ENCODE peak calls at places on chromosomes 4 and X, in five cellular contexts. U, M, S, A and F are unnamed samples.

GRCh38 chrX:47186096-47186740 is 7.4 kb upstream of the UBA1 start:
- DNase-seq in U (no peak), M (no peak), S (no peak), A (no peak), F (no peak)

GRCh38 chr4:164011791-164012190 is 517.3 kb downstream of the TMA16 start:
- DNase-seq in U (no peak), M (no peak), S (no peak), A (no peak), F (no peak)

GRCh38 chr4:184382189-184382846 is 92.0 kb downstream of the IRF2 start:
- DNase-seq in U (no peak), M (no peak), S (no peak), A (no peak), F (no peak)

GRCh38 chr4:26076000-26076587 is 162.1 kb downstream of the SMIM20 start:
- DNase-seq in U (no peak), M (no peak), S (peak; percentile 77), A (no peak), F (no peak)

GRCh38 chrX:115911967-115912366 is 258.6 kb upstream of the AGTR2 start:
- DNase-seq in U (no peak), M (no peak), S (no peak), A (no peak), F (no peak)

GRCh38 chr4:111066001-111066400 is 443.1 kb upstream of the PITX2 start:
- DNase-seq in U (no peak), M (no peak), S (peak; percentile 65), A (no peak), F (no peak)

GRCh38 chrX:68462653-68463052 is 29.4 kb upstream of the OPHN1 start:
- DNase-seq in U (no peak), M (no peak), S (peak; percentile 52), A (no peak), F (peak; percentile 47)

GRCh38 chr4:187179086-187180070 is 455.7 kb upstream of the FAT1 start:
- DNase-seq in U (no peak), M (no peak), S (no peak), A (no peak), F (no peak)

GRCh38 chr4:176794151-176794550 is 1.4 kb upstream of the VEGFC start:
- DNase-seq in U (peak; percentile 88), M (no peak), S (peak; percentile 93), A (no peak), F (no peak)

GRCh38 chrX:136193771-136194170 is 46.4 kb downstream of the FHL1 start:
- DNase-seq in U (no peak), M (no peak), S (no peak), A (no peak), F (no peak)

GRCh38 chr4:152342293-152342692 is 193.6 kb downstream of the FBXW7 start:
- DNase-seq in U (no peak), M (no peak), S (peak; percentile 78), A (no peak), F (no peak)

GRCh38 chrX:97498093-97498492 is 614.4 kb downstream of the RPA4 start:
- DNase-seq in U (no peak), M (no peak), S (no peak), A (no peak), F (no peak)

GRCh38 chr4:3405176-3405575 is 36.6 kb upstream of the HGFAC start:
- DNase-seq in U (no peak), M (no peak), S (no peak), A (peak; percentile 94), F (no peak)

GRCh38 chr4:116688536-116688935 is 396.8 kb downstream of the TRAM1L1 start:
- DNase-seq in U (no peak), M (no peak), S (no peak), A (no peak), F (no peak)

GRCh38 chr4:78945638-78946179 is 6.5 kb upstream of the PAQR3 start:
- DNase-seq in U (no peak), M (no peak), S (no peak), A (no peak), F (no peak)

DNA sequence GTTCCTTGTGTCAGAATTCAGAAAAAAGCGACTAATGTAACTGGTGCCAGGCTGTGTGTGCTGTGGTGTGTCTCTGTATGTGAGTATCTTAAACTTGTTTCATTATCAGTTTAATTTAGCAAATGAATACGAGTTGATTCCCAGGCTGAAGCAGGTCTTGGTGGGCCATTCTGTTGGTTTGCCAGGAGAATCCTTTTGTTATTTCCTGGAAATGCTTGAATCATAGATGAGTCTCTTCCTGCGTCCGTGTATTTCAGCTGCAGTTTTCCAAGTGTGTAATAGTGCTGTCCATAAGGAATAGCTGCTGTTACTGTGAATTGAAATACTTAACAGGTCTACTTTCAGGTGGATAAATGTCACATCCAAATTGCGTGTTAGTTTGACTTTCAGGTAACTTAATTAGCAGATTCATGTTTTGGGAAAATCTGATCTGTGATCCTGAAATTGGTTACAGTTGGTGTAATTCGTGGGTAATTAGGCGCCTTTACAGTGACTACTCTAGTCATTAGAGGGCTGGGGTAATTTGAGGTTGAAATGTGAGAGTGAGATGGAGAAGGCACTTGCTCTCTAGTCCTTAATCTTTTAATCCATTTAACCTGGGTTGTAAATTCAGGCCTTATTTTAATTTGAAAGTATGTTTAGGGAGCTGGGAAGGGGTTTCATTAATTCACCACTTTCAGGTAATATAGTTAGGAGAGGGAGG is 23.8 kb downstream of the TMEM131L start:
- DNase-seq in U (no peak), M (no peak), S (no peak), A (no peak), F (no peak)
- H3K27ac ChIP-seq in U (no peak overlapping the region), M (peak overlapping the region; percentile 82), S (no peak overlapping the region), A (peak overlapping the region; percentile 87), F (peak overlapping the region; percentile 86)

GRCh38 chr4:68347845-68348244 is 2.0 kb downstream of the YTHDC1 start:
- DNase-seq in U (no peak), M (no peak), S (no peak), A (no peak), F (no peak)
- H3K4me3 ChIP-seq in U (peak overlapping the region; percentile 89), M (peak overlapping the region; percentile 92), S (peak overlapping the region; percentile 96), A (peak overlapping the region; percentile 83), F (peak overlapping the region; percentile 93)

DNA sequence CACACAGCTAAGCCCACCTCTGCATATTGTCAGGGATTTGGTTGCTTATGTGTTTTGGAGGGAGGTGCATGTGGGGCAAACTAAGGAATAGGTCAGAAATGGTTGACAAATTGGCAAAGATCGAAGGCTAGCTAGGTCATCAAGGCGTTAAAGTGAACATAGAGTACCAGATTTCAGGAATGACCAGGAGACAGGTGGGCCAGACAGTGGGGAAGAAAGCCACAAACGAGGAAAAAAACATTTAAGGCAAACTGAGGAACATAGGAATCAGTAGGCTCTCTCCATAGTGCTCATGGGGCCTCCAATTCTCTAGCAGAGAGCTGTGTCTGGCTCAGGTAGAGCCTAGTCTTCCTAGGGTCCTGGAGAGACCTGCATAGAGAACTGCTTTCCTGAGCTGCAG is 57.4 kb downstream of the CNGA2 start:
- DNase-seq in U (no peak), M (no peak), S (no peak), A (no peak), F (no peak)
- H3K9me3 ChIP-seq in U (no peaks in the 10 kb centered on the region), M (no peaks in the 10 kb centered on the region), S (no peaks in the 10 kb centered on the region), A (no peaks in the 10 kb centered on the region), F (no peaks in the 10 kb centered on the region)

GRCh38 chr4:153640476-153640802 is 43.6 kb upstream of the TLR2 start:
- DNase-seq in U (no peak), M (no peak), S (no peak), A (no peak), F (no peak)
- H3K27ac ChIP-seq in U (no peak overlapping the region), M (no peak overlapping the region), S (no peak overlapping the region), A (no peak overlapping the region), F (no peak overlapping the region)

DNA sequence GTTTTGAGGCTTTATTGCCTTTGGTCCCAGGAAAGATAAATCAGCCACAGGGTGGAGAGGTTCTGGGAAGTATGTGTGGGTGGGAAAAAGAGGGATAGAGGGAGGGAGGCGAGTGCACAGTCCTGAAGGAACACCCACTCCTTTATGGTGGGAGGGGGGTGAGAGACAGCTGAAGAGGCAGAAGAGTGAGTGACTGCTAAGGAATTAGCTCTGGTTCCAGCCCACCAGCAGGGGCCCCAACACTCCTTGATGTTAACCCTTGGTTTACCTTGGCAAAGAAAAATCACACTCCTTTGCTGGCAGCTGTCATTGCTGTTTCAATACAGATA is 82.0 kb downstream of the HS6ST2 start:
- DNase-seq in U (no peak), M (no peak), S (no peak), A (no peak), F (no peak)
- H3K4me3 ChIP-seq in U (no peak overlapping the region), M (no peak overlapping the region), S (no peak overlapping the region), A (no peak overlapping the region), F (no peak overlapping the region)

GRCh38 chrX:39856472-39857121 is 241.2 kb downstream of the BCOR start:
- DNase-seq in U (no peak), M (no peak), S (no peak), A (no peak), F (no peak)

GRCh38 chrX:39852496-39852895 is 245.3 kb downstream of the BCOR start:
- DNase-seq in U (no peak), M (no peak), S (no peak), A (no peak), F (no peak)

GRCh38 chrX:39853417-39853816 is 244.3 kb downstream of the BCOR start:
- DNase-seq in U (no peak), M (no peak), S (no peak), A (no peak), F (no peak)

GRCh38 chrX:39855748-39856129 is 242.0 kb downstream of the BCOR start:
- DNase-seq in U (no peak), M (no peak), S (peak; percentile 62), A (no peak), F (no peak)

DNA sequence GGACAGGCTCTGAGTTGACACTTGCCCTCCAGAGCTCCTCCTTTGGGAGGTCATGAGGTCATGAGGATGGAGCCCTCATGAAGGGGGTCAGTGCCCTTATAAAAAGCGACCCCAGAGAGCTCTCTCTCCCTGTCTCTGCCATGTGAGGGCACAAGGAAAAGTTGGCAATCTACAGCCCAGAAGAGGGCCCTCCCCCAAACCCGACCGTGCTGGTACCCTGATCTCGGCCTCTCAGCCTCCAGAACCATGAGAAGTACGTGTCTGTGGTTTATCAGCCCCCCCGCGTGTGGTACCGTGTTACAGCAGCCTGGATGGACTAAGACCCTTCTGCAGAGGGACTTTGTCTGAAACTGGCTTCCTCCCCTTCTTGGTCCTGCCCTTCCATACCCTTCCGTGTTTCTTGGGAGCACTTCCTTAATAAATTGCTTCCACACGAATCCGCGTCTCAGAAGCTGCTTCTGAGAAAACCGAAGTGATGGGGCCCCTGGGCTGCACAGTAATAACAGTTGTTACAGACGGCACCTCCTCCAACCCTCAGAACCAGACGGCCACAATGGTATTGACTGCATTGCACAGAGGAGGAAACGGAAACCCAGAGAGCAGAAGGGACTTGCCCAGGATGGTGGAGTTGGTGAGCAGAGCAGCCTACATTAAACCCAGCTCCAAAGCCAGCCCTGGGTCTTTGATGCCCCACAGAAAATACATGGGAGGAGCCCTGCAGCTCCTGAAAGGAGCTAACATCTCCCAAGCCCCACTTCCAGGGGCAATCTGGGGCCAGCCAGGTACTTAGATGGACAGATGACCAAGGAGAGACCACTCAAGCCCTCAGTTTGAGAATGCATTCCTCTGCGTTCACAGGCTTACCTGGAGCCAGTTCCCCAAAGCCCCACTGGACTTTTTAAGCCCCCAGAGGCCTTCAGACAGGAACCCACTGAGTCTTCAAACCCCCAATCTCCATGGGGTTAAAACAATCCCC is 242.7 kb downstream of the BCOR start:
- DNase-seq in U (no peak), M (no peak), S (no peak), A (no peak), F (no peak)
- H3K9me3 ChIP-seq in U (no peaks in the 10 kb centered on the region), M (no peaks in the 10 kb centered on the region), S (no peaks in the 10 kb centered on the region), A (no peaks in the 10 kb centered on the region), F (no peaks in the 10 kb centered on the region)